ENCODE peak calls at places on chromosomes 3 and 15, in four cellular contexts. X is nephron progenitor cell, F is GM23338, P is GM20000. S is an unnamed sample.
A peak's percentile ranks its signal among the peaks of the same experiment; 100 is the strongest.

GRCh38 chr3:163953526-163953925 is 1124.8 kb downstream of the SI start:
- DNase-seq in F (no peak), P (no peak), X (no peak), S (no peak)

GRCh38 chr3:195178124-195178910 is 92.6 kb downstream of the XXYLT1 start:
- DNase-seq in F (no peak), P (no peak), X (no peak), S (no peak)

GRCh38 chr3:127629462-127630403 is 748 bp downstream of the PODXL2 start:
- DNase-seq in P (peak; percentile 42), X (no peak), F (no peak), S (no peak)

GRCh38 chr3:57967590-57967989 is 40.6 kb upstream of the FLNB start:
- DNase-seq in X (no peak), P (no peak), F (no peak), S (no peak)

GRCh38 chr3:71641669-71642068 is 58.1 kb upstream of the FOXP1 start:
- DNase-seq in F (no peak), X (no peak), P (peak; percentile 15), S (no peak)

GRCh38 chr15:74006774-74007639 is 12.5 kb downstream of the PML start:
- DNase-seq in F (no peak), X (no peak), P (peak; percentile 53), S (peak; percentile 44)

GRCh38 chr3:127005864-127006500 is 23.1 kb downstream of the PLXNA1 start:
- DNase-seq in X (no peak), F (no peak), P (no peak), S (no peak)

GRCh38 chr3:59985643-59986200 is 935.9 kb upstream of the CFAP20DC start:
- DNase-seq in X (no peak), F (no peak), P (no peak), S (no peak)

GRCh38 chr15:35663956-35664355 is 118.0 kb upstream of the DPH6 start:
- DNase-seq in X (no peak), P (no peak), F (no peak), S (no peak)

GRCh38 chr3:70078778-70079177 is 79.2 kb downstream of the SAMMSON start:
- DNase-seq in X (no peak), P (no peak), F (no peak), S (no peak)

GRCh38 chr15:94258246-94258645 is 26.9 kb downstream of the MCTP2 start:
- DNase-seq in P (no peak), F (no peak), X (no peak), S (peak; percentile 23)

GRCh38 chr3:71754610-71755253 is 1.1 kb downstream of the GPR27 start:
- DNase-seq in P (no peak), F (peak; percentile 47), X (no peak), S (no peak)

GRCh38 chr3:149706905-149707304 is 45.4 kb downstream of the COMMD2 start:
- DNase-seq in F (peak; percentile 54), X (no peak), P (no peak), S (no peak)

GRCh38 chr3:47949979-47950378 is 66.2 kb downstream of the MAP4 start:
- DNase-seq in F (no peak), X (no peak), P (peak; percentile 40), S (peak; percentile 14)

GRCh38 chr3:101091489-101091888 is 98.3 kb upstream of the ABI3BP start:
- DNase-seq in P (no peak), F (peak; percentile 60), X (no peak), S (no peak)

GRCh38 chr3:153242900-153243299 is 80.9 kb downstream of the RAP2B start:
- DNase-seq in F (no peak), P (no peak), X (no peak), S (no peak)

GRCh38 chr3:94331831-94332230 is 269.0 kb downstream of the NSUN3 start:
- DNase-seq in P (no peak), X (no peak), F (no peak), S (no peak)

GRCh38 chr3:101513419-101513986 is 491 bp upstream of the SENP7 start:
- DNase-seq in X (no peak), P (peak; percentile 63), F (no peak), S (peak; percentile 74)

GRCh38 chr3:17204049-17204650 is 319.4 kb downstream of the PLCL2 start:
- DNase-seq in X (no peak), F (no peak), P (no peak), S (no peak)

GRCh38 chr15:53367740-53368139 is 391.7 kb downstream of the WDR72 start:
- DNase-seq in P (no peak), X (no peak), F (no peak), S (no peak)

GRCh38 chr3:29438580-29438979 is 157.7 kb downstream of the RBMS3 start:
- DNase-seq in X (no peak), P (no peak), F (no peak), S (no peak)

GRCh38 chr15:91257755-91258435 is 157.8 kb downstream of the SV2B start:
- DNase-seq in P (no peak), X (no peak), F (no peak), S (no peak)

GRCh38 chr15:91049378-91050127 is 27.2 kb upstream of the VPS33B start:
- DNase-seq in X (peak; percentile 51), P (peak; percentile 56), F (peak; percentile 72), S (peak; percentile 62)

GRCh38 chr3:51937611-51938450 is 3.9 kb downstream of the RRP9 start:
- DNase-seq in X (no peak), P (no peak), F (no peak), S (no peak)

GRCh38 chr15:51619331-51620033 is 3.1 kb downstream of the DMXL2 start:
- DNase-seq in P (no peak), F (no peak), X (no peak), S (no peak)

GRCh38 chr3:129624347-129625070 is 18.0 kb upstream of the PLXND1 start:
- DNase-seq in F (no peak), P (no peak), X (no peak), S (no peak)

GRCh38 chr3:63927623-63928280 is 15.6 kb upstream of the SCAANT1 start:
- DNase-seq in P (peak; percentile 34), X (no peak), F (no peak), S (no peak)

GRCh38 chr3:29922990-29923746 is 642.3 kb downstream of the RBMS3 start:
- DNase-seq in X (no peak), F (no peak), P (no peak), S (no peak)

GRCh38 chr3:172461530-172462138 is 13.4 kb upstream of the GHSR start:
- DNase-seq in X (no peak), P (peak; percentile 57), F (peak; percentile 71), S (peak; percentile 74)

GRCh38 chr3:61371123-61371522 is 119.9 kb upstream of the FHIT start:
- DNase-seq in P (peak; percentile 42), F (peak; percentile 56), X (peak; percentile 35), S (peak; percentile 18)

GRCh38 chr3:78988324-78988723 is 779.5 kb downstream of the ROBO1 start:
- DNase-seq in P (no peak), X (no peak), F (no peak), S (no peak)

GRCh38 chr15:101393172-101393571 is 96.3 kb downstream of the PCSK6 start:
- DNase-seq in F (no peak), X (no peak), P (no peak), S (no peak)

GRCh38 chr15:66477011-66477410 is 20.6 kb downstream of the SNAPC5 start:
- DNase-seq in X (no peak), P (no peak), F (no peak), S (no peak)

GRCh38 chr15:66476535-66476934 is 21.0 kb downstream of the SNAPC5 start:
- DNase-seq in X (no peak), P (no peak), F (no peak), S (no peak)

GRCh38 chr15:66474140-66474539 is 23.4 kb downstream of the SNAPC5 start:
- DNase-seq in F (peak; percentile 82), X (no peak), P (no peak), S (no peak)

GRCh38 chr15:66472176-66472999 is 25.2 kb downstream of the SNAPC5 start:
- DNase-seq in P (peak; percentile 82), F (no peak), X (no peak), S (peak; percentile 78)
- TF ChIP-seq CTCF in P (no peak), F (no peak), X (no peak), S (no peak)

GRCh38 chr15:69081310-69082004 is 67.0 kb downstream of the NOX5 start:
- DNase-seq in X (no peak), P (no peak), F (peak; percentile 52), S (no peak)
- TF ChIP-seq CTCF in X (no peak), P (no peak), F (no peak), S (no peak)

DNA sequence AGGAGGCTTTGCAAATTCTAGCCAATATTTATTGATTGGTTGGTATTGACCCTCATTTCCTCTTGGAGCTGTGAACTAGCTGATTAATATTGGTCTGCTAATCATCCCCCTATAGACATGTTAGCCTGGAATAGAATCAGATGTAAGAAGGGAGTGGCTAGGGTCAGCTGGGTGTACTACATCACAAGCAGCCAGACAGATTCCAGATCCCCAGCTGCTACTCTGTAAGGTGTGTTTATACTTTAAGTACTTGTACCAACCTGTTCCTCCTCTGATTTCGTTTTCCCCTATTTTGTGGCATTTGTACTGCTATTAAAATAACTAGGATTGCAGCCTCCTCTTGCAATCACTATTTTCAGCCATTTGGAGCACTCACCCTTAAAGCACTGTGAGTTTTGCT is 49.9 kb downstream of the PARP15 start:
- DNase-seq in X (no peak), P (no peak), F (no peak), S (no peak)
- TF ChIP-seq CTCF in X (no peak), P (no peak), F (no peak), S (no peak)

GRCh38 chr3:34396288-34396687 is 597.9 kb downstream of the PDCD6IP start:
- DNase-seq in F (no peak), P (no peak), X (no peak), S (no peak)
- TF ChIP-seq CTCF in F (no peak), P (no peak), X (no peak), S (no peak)

GRCh38 chr3:124126446-124127017 is 134.6 kb upstream of the ROPN1 start:
- DNase-seq in F (no peak), P (no peak), X (no peak), S (no peak)
- TF ChIP-seq CTCF in F (no peak), P (no peak), X (no peak), S (no peak)